ENCODE peak calls at places on chromosomes 6 and 20, in seven cellular contexts. P is GM19239; E is HTR-8/SVneo; N is stimulated activated CD4-positive, alpha-beta T cell treated with anti-CD3 and anti-CD28 coated beads, Interleukin-4, amount 100 ng/mL, for 48 hours; I is NCI-H2081 treated with DMSO at 0.1 percent for 48 hours; V is DMS 273 treated with DMSO at 0.1 percent for 48 hours; Z is thyroid gland. B is an unnamed sample.

GRCh38 chr6:35400901-35401311 is 51.2 kb upstream of the FANCE start:
- DNase-seq in P (no peak), E (no peak), N (no peak), I (no peak), V (no peak), Z (peak), B (no peak)

GRCh38 chr20:50281831-50282591 is 91.4 kb downstream of the CEBPB start:
- DNase-seq in P (no peak), E (no peak), N (no peak), I (no peak), V (no peak), Z (no peak), B (no peak)

GRCh38 chr20:49161428-49162152 is 26.5 kb downstream of the STAU1 start:
- DNase-seq in P (no peak), E (no peak), N (no peak), I (no peak), V (no peak), Z (no peak), B (no peak)

GRCh38 chr6:151917531-151918329 is 110.2 kb downstream of the ESR1 start:
- DNase-seq in P (no peak), E (no peak), N (no peak), I (no peak), V (no peak), Z (no peak), B (no peak)

GRCh38 chr6:29295181-29295585 is 6.3 kb upstream of the OR14J1 start:
- DNase-seq in P (no peak), E (no peak), N (no peak), I (no peak), V (no peak), Z (no peak), B (no peak)

GRCh38 chr6:41088451-41088850 is 15.7 kb downstream of the NFYA start:
- DNase-seq in P (no peak), E (no peak), N (no peak), I (no peak), V (no peak), Z (peak), B (no peak)

GRCh38 chr20:19821605-19822004 is 63.5 kb downstream of the RIN2 start:
- DNase-seq in P (no peak), E (no peak), N (no peak), I (no peak), V (no peak), Z (no peak), B (no peak)

GRCh38 chr20:29762620-29763019 is 1494.8 kb upstream of the DEFB115 start:
- DNase-seq in P (no peak), E (no peak), N (no peak), I (no peak), V (no peak), Z (no peak), B (no peak)

GRCh38 chr20:59006864-59007757 is at the start of gene CTSZ:
- DNase-seq in P (no peak), E (peak), N (peak), I (no peak), V (no peak), Z (peak), B (no peak)

GRCh38 chr6:25476126-25476525 is 175.9 kb upstream of the SCGN start:
- DNase-seq in P (no peak), E (no peak), N (no peak), I (no peak), V (no peak), Z (no peak), B (no peak)

GRCh38 chr6:130215526-130215925 is 7.2 kb downstream of the SAMD3 start:
- DNase-seq in P (no peak), E (no peak), N (no peak), I (no peak), V (no peak), Z (no peak), B (no peak)

GRCh38 chr6:10763006-10763405 is 15.4 kb downstream of the TMEM14B start:
- DNase-seq in P (no peak), E (no peak), N (no peak), I (no peak), V (no peak), Z (no peak), B (no peak)

GRCh38 chr6:41531591-41532582 is 14.3 kb upstream of the FOXP4 start:
- DNase-seq in P (peak), E (no peak), N (peak), I (peak), V (peak), Z (no peak), B (no peak)

GRCh38 chr20:41124451-41125094 is 12.8 kb upstream of the PLCG1 start:
- DNase-seq in P (no peak), E (no peak), N (no peak), I (no peak), V (no peak), Z (no peak), B (no peak)

GRCh38 chr6:22605736-22606135 is 36.4 kb downstream of the HDGFL1 start:
- DNase-seq in P (no peak), E (no peak), N (no peak), I (no peak), V (no peak), Z (no peak), B (no peak)

GRCh38 chr6:17472653-17473183 is 79.3 kb downstream of the CAP2 start:
- DNase-seq in P (no peak), E (no peak), N (no peak), I (peak), V (no peak), Z (no peak), B (no peak)

GRCh38 chr6:33995046-33995872 is 150.6 kb downstream of the GRM4 start:
- DNase-seq in P (no peak), E (no peak), N (no peak), I (no peak), V (no peak), Z (no peak), B (no peak)

GRCh38 chr6:168890306-168890995 is 363.2 kb downstream of the THBS2 start:
- DNase-seq in P (no peak), E (no peak), N (no peak), I (no peak), V (no peak), Z (no peak), B (no peak)

GRCh38 chr20:20364747-20365558 is 3.0 kb upstream of the INSM1 start:
- DNase-seq in P (no peak), E (no peak), N (no peak), I (no peak), V (no peak), Z (no peak), B (no peak)

GRCh38 chr20:46027245-46027853 is 1.7 kb upstream of the SLC12A5 start:
- DNase-seq in P (no peak), E (peak), N (no peak), I (no peak), V (no peak), Z (peak), B (peak)

GRCh38 chr20:35329435-35330139 is 37.4 kb upstream of the FAM83C start:
- DNase-seq in P (peak), E (peak), N (peak), I (no peak), V (peak), Z (peak), B (no peak)

GRCh38 chr6:69179681-69180080 is 544.6 kb downstream of the ADGRB3 start:
- DNase-seq in P (no peak), E (no peak), N (no peak), I (no peak), V (no peak), Z (no peak), B (no peak)

GRCh38 chr6:106165885-106166485 is 79.8 kb downstream of the PRDM1 start:
- DNase-seq in P (no peak), E (no peak), N (no peak), I (no peak), V (no peak), Z (no peak), B (no peak)

GRCh38 chr6:35085359-35086281 is 55.5 kb downstream of the TCP11 start:
- DNase-seq in P (no peak), E (no peak), N (no peak), I (no peak), V (no peak), Z (no peak), B (no peak)

GRCh38 chr20:40016359-40016758 is 672.7 kb downstream of the MAFB start:
- DNase-seq in P (no peak), E (no peak), N (no peak), I (no peak), V (no peak), Z (no peak), B (no peak)

GRCh38 chr6:44782198-44782597 is 394.7 kb downstream of the CDC5L start:
- DNase-seq in P (no peak), E (no peak), N (no peak), I (no peak), V (no peak), Z (no peak), B (no peak)

GRCh38 chr20:36447101-36447500 is 94.2 kb upstream of the MYL9 start:
- DNase-seq in P (no peak), E (no peak), N (no peak), I (no peak), V (no peak), Z (peak), B (peak)

GRCh38 chr6:106163966-106164877 is 78.1 kb downstream of the PRDM1 start:
- DNase-seq in P (no peak), E (no peak), N (peak), I (no peak), V (no peak), Z (no peak), B (no peak)

GRCh38 chr6:129353067-129353466 is 356.9 kb downstream of the ARHGAP18 start:
- DNase-seq in P (no peak), E (no peak), N (no peak), I (no peak), V (no peak), Z (peak), B (peak)

GRCh38 chr6:13762648-13763441 is 51.2 kb upstream of the RANBP9 start:
- DNase-seq in P (no peak), E (no peak), N (no peak), I (no peak), V (no peak), Z (peak), B (peak)

GRCh38 chr20:63319164-63320040 is 26.4 kb downstream of the COL20A1 start:
- DNase-seq in P (no peak), E (no peak), N (no peak), I (no peak), V (no peak), Z (no peak), B (no peak)

GRCh38 chr6:51299649-51300380 is 481.1 kb downstream of the TFAP2B start:
- DNase-seq in P (no peak), E (no peak), N (no peak), I (no peak), V (no peak), Z (no peak), B (peak)

GRCh38 chr6:52362443-52363221 is 681 bp downstream of the PAQR8 start:
- DNase-seq in P (peak), E (peak), N (peak), I (no peak), V (no peak), Z (peak), B (no peak)

GRCh38 chr20:36309643-36310042 is 3.5 kb downstream of the DLGAP4 start:
- DNase-seq in P (no peak), E (no peak), N (no peak), I (no peak), V (no peak), Z (no peak), B (no peak)

GRCh38 chr20:32244150-32244823 is 33.2 kb upstream of the KIF3B start:
- DNase-seq in P (no peak), E (no peak), N (no peak), I (no peak), V (no peak), Z (no peak), B (no peak)

GRCh38 chr6:99943846-99944245 is 50.2 kb downstream of the MCHR2 start:
- DNase-seq in P (no peak), E (no peak), N (no peak), I (no peak), V (no peak), Z (no peak), B (no peak)

GRCh38 chr20:325889-326644 is 715 bp downstream of the SOX12 start:
- DNase-seq in P (peak), E (no peak), N (peak), I (no peak), V (peak), Z (peak), B (peak)